ENCODE peak calls at places on chromosomes 4 and X, in four cellular contexts. C is AG20443, K is posterior cingulate gyrus, M is MCF 10A. V is an unnamed sample.
A peak's percentile ranks its signal among the peaks of the same experiment; 100 is the strongest.

GRCh38 chrX:135193740-135194139 is 22.5 kb upstream of the CT55 start:
- DNase-seq in C (no peak), K (no peak), M (no peak), V (no peak)

GRCh38 chr4:22091351-22091731 is 142.8 kb upstream of the KCNIP4 start:
- DNase-seq in C (no peak), K (no peak), M (peak; percentile 9), V (no peak)

GRCh38 chr4:155906554-155907247 is 3.2 kb downstream of the TDO2 start:
- DNase-seq in C (peak; percentile 78), K (no peak), M (peak; percentile 94), V (peak; percentile 86)

GRCh38 chrX:97841544-97842179 is 958.0 kb downstream of the RPA4 start:
- DNase-seq in C (no peak), K (no peak), M (no peak), V (no peak)

GRCh38 chrX:107448625-107449468 is 605 bp upstream of the FRMPD3 start:
- DNase-seq in C (peak; percentile 16), K (no peak), M (peak; percentile 24), V (no peak)

GRCh38 chr4:94577136-94577535 is 125.4 kb downstream of the PDLIM5 start:
- DNase-seq in C (peak; percentile 55), K (peak; percentile 46), M (peak; percentile 28), V (peak; percentile 47)

GRCh38 chrX:151151668-151152267 is 24.6 kb upstream of the GPR50 start:
- DNase-seq in C (peak; percentile 44), K (no peak), M (peak; percentile 71), V (peak; percentile 17)

GRCh38 chr4:182325397-182325796 is 82.2 kb downstream of the TENM3 start:
- DNase-seq in C (no peak), K (no peak), M (no peak), V (no peak)

GRCh38 chr4:89468632-89469031 is 161.0 kb upstream of the GPRIN3 start:
- DNase-seq in C (no peak), K (no peak), M (no peak), V (no peak)

GRCh38 chr4:184807261-184807660 is 18.5 kb downstream of the ACSL1 start:
- DNase-seq in C (no peak), K (no peak), M (peak; percentile 43), V (no peak)

GRCh38 chrX:153398275-153398960 is 2.7 kb downstream of the PNMA6E start:
- DNase-seq in C (no peak), K (no peak), M (no peak), V (no peak)

GRCh38 chrX:150615356-150615755 is 46.9 kb downstream of the MTM1 start:
- DNase-seq in C (no peak), K (no peak), M (no peak), V (no peak)

GRCh38 chr4:184762100-184762499 is 28.2 kb upstream of the CENPU start:
- DNase-seq in C (no peak), K (no peak), M (no peak), V (no peak)

GRCh38 chrX:107676559-107677378 is 48.5 kb downstream of the PRPS1 start:
- DNase-seq in C (peak; percentile 69), K (no peak), M (peak; percentile 94), V (peak; percentile 85)

GRCh38 chrX:42027367-42028025 is 104.1 kb upstream of the CASK start:
- DNase-seq in C (no peak), K (no peak), M (no peak), V (no peak)

GRCh38 chr4:13912966-13913365 is 285.4 kb upstream of the BOD1L1 start:
- DNase-seq in C (peak; percentile 42), K (no peak), M (peak; percentile 72), V (no peak)

GRCh38 chr4:168679397-168680176 is 182.7 kb downstream of the PALLD start:
- DNase-seq in C (no peak), K (no peak), M (no peak), V (peak; percentile 2)

GRCh38 chrX:153551135-153551534 is 33.7 kb downstream of the ATP2B3 start:
- DNase-seq in C (peak; percentile 49), K (no peak), M (peak; percentile 23), V (peak; percentile 55)

GRCh38 chr4:13956947-13957346 is 329.4 kb upstream of the BOD1L1 start:
- DNase-seq in C (no peak), K (no peak), M (no peak), V (no peak)

GRCh38 chr4:12884846-12885796 is 599.0 kb downstream of the RAB28 start:
- DNase-seq in C (no peak), K (no peak), M (no peak), V (no peak)

GRCh38 chr4:42927946-42928345 is 35.4 kb downstream of the GRXCR1 start:
- DNase-seq in C (no peak), K (no peak), M (peak; percentile 62), V (no peak)

GRCh38 chrX:10199212-10199611 is 42.4 kb downstream of the CLCN4 start:
- DNase-seq in C (no peak), K (no peak), M (peak; percentile 17), V (no peak)

GRCh38 chr4:153643406-153644016 is 40.6 kb upstream of the TLR2 start:
- DNase-seq in C (peak; percentile 33), K (no peak), M (peak; percentile 61), V (peak; percentile 57)

GRCh38 chr4:38078590-38079381 is 118.6 kb downstream of the PTTG2 start:
- DNase-seq in C (peak; percentile 22), K (no peak), M (peak; percentile 71), V (peak; percentile 83)

GRCh38 chrX:133859336-133859735 is 126.1 kb downstream of the GPC3 start:
- DNase-seq in C (no peak), K (no peak), M (peak; percentile 26), V (no peak)

GRCh38 chr4:88230953-88231835 is 53.2 kb downstream of the PPM1K start:
- DNase-seq in C (peak; percentile 44), K (no peak), M (no peak), V (no peak)

GRCh38 chr4:162959056-162959455 is 207.6 kb downstream of the NAF1 start:
- DNase-seq in C (no peak), K (no peak), M (peak; percentile 27), V (no peak)

GRCh38 chrX:103540145-103540544 is 20.9 kb upstream of the RAB40A start:
- DNase-seq in C (no peak), K (no peak), M (peak; percentile 26), V (no peak)

GRCh38 chr4:111991163-111991562 is 154.1 kb upstream of the FAM241A start:
- DNase-seq in C (no peak), K (no peak), M (no peak), V (no peak)

GRCh38 chr4:94548571-94548970 is 96.8 kb downstream of the PDLIM5 start:
- DNase-seq in C (peak; percentile 55), K (no peak), M (peak; percentile 76), V (peak; percentile 81)

GRCh38 chr4:154009191-154009590 is 220.3 kb upstream of the SFRP2 start:
- DNase-seq in C (no peak), K (no peak), M (peak; percentile 55), V (no peak)

GRCh38 chrX:18895157-18895952 is 88.6 kb downstream of the PHKA2 start:
- DNase-seq in C (peak; percentile 51), K (no peak), M (peak; percentile 87), V (peak; percentile 11)

GRCh38 chr4:96524311-96524875 is 684.5 kb downstream of the PDHA2 start:
- DNase-seq in C (no peak), K (no peak), M (no peak), V (no peak)

GRCh38 chr4:143186634-143187033 is 1.9 kb downstream of the USP38 start:
- DNase-seq in C (no peak), K (no peak), M (peak; percentile 9), V (no peak)

GRCh38 chr4:22339491-22339890 is 176.4 kb downstream of the ADGRA3 start:
- DNase-seq in C (no peak), K (no peak), M (no peak), V (no peak)

GRCh38 chr4:185874516-185875230 is 62.7 kb upstream of the SORBS2 start:
- DNase-seq in C (peak; percentile 40), K (no peak), M (peak; percentile 67), V (no peak)

GRCh38 chr4:143352052-143352451 is 15.4 kb downstream of the GAB1 start:
- DNase-seq in C (no peak), K (no peak), M (peak; percentile 44), V (no peak)